ENCODE peak calls at places on chromosomes 1 and 21, in four cellular contexts. O is psoas muscle, I is WTC11, X is upper lobe of left lung. H is an unnamed sample.

GRCh38 chr1:111212634-111213335 is 12.3 kb upstream of the DENND2D start:
- DNase-seq in X (no peak), O (no peak), I (no peak), H (no peak)

GRCh38 chr1:165451696-165452095 is 6.8 kb upstream of the RXRG start:
- DNase-seq in I (no peak), X (no peak), O (no peak), H (no peak)

GRCh38 chr21:34603002-34603709 is 11.8 kb downstream of the RCAN1 start:
- DNase-seq in O (peak; percentile 87), X (peak; percentile 89), I (peak; percentile 88), H (peak; percentile 88)

GRCh38 chr1:201020647-201021332 is 2.7 kb downstream of the KIF21B start:
- DNase-seq in O (no peak), I (peak; percentile 65), X (no peak), H (no peak)

GRCh38 chr1:72140222-72140621 is 142.1 kb downstream of the NEGR1 start:
- DNase-seq in I (no peak), O (no peak), X (no peak), H (no peak)

GRCh38 chr1:66365628-66366027 is 168.3 kb upstream of the SGIP1 start:
- DNase-seq in X (no peak), I (no peak), O (no peak), H (no peak)

GRCh38 chr1:104946558-104947210 is 1197.0 kb downstream of the AMY1C start:
- DNase-seq in I (no peak), X (no peak), O (no peak), H (no peak)

GRCh38 chr1:40774266-40774998 is 9.2 kb upstream of the KCNQ4 start:
- DNase-seq in O (peak; percentile 77), X (no peak), I (peak; percentile 86), H (no peak)

GRCh38 chr1:48917901-48918603 is 141.4 kb upstream of the BEND5 start:
- DNase-seq in X (no peak), O (no peak), I (no peak), H (no peak)

GRCh38 chr1:174359454-174359805 is 88.3 kb upstream of the GPR52 start:
- DNase-seq in I (no peak), O (no peak), X (no peak), H (no peak)

GRCh38 chr1:156104065-156104810 is 10.3 kb upstream of the LMNA start:
- DNase-seq in I (peak; percentile 44), O (peak; percentile 80), X (peak; percentile 83), H (no peak)

GRCh38 chr1:236484310-236484971 is 39.3 kb upstream of the LGALS8 start:
- DNase-seq in X (no peak), I (no peak), O (no peak), H (no peak)

GRCh38 chr21:41294548-41295231 is 21.9 kb upstream of the FAM3B start:
- DNase-seq in X (no peak), O (no peak), I (no peak), H (no peak)

GRCh38 chr1:109296782-109297181 is 10.0 kb downstream of the MYBPHL start:
- DNase-seq in I (no peak), X (no peak), O (no peak), H (no peak)

GRCh38 chr1:207003216-207003615 is 29.3 kb downstream of the C1orf116 start:
- DNase-seq in X (no peak), I (peak; percentile 32), O (no peak), H (no peak)

GRCh38 chr1:116232989-116233514 is 121.9 kb downstream of the MAB21L3 start:
- DNase-seq in X (no peak), I (no peak), O (no peak), H (no peak)
- TF ChIP-seq CTCF in X (no peak), I (no peak), O (no peak), H (peak; percentile 38)

GRCh38 chr1:150537732-150538684 is 11.2 kb upstream of the ADAMTSL4 start:
- DNase-seq in I (peak; percentile 76), O (peak; percentile 57), X (no peak), H (no peak)
- TF ChIP-seq CTCF in I (no peak), O (no peak), X (no peak), H (no peak)

GRCh38 chr1:117289316-117289715 is 77.9 kb upstream of the MAN1A2 start:
- DNase-seq in O (no peak), I (no peak), X (no peak), H (no peak)

GRCh38 chr1:117286562-117286961 is 75.8 kb upstream of the VTCN1 start:
- DNase-seq in I (no peak), X (no peak), O (no peak), H (no peak)

GRCh38 chr1:117284408-117285215 is 73.9 kb upstream of the VTCN1 start:
- DNase-seq in I (no peak), O (no peak), X (no peak), H (no peak)
- TF ChIP-seq CTCF in I (peak; percentile 30), O (peak; percentile 62), X (peak; percentile 24), H (peak; percentile 84)

GRCh38 chr1:160166459-160166858 is 15.1 kb downstream of the ATP1A4 start:
- DNase-seq in I (no peak), X (peak; percentile 27), O (no peak), H (no peak)

GRCh38 chr1:160164121-160164520 is 12.7 kb downstream of the ATP1A4 start:
- DNase-seq in X (no peak), I (no peak), O (no peak), H (no peak)

GRCh38 chr1:160162936-160163335 is 11.5 kb downstream of the ATP1A4 start:
- DNase-seq in I (no peak), X (no peak), O (no peak), H (no peak)

GRCh38 chr1:160161965-160162705 is 10.7 kb downstream of the ATP1A4 start:
- DNase-seq in X (no peak), O (no peak), I (peak; percentile 78), H (no peak)

GRCh38 chr1:160163612-160164011 is 12.2 kb downstream of the ATP1A4 start:
- DNase-seq in O (no peak), X (no peak), I (no peak), H (no peak)
- TF ChIP-seq CTCF in O (no peak), X (no peak), I (no peak), H (no peak)

GRCh38 chr21:35932232-35932911 is 128.0 kb downstream of the SETD4 start:
- DNase-seq in I (no peak), O (peak; percentile 58), X (no peak), H (no peak)

DNA sequence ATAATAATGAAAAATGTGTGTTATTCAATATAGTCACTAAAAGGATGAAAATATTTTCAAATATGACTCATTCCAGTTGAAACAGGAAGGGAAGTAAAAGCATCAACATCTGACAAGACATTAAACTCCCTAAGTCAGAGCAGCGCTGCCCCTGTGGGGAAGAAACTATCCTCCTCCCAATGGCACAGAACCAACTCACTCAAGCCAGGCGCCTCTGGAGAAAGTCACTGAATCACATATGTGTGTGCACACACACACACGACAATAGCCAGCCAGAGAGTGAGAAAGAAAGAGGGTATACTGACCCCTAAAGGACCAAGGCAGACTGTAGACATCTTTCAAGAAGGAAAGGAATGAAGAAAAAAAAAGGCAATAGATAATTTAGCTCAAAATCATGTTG is 126.9 kb downstream of the SETD4 start:
- DNase-seq in X (no peak), O (peak; percentile 79), I (no peak), H (no peak)
- TF ChIP-seq CTCF in X (no peak), O (no peak), I (no peak), H (peak; percentile 31)

DNA sequence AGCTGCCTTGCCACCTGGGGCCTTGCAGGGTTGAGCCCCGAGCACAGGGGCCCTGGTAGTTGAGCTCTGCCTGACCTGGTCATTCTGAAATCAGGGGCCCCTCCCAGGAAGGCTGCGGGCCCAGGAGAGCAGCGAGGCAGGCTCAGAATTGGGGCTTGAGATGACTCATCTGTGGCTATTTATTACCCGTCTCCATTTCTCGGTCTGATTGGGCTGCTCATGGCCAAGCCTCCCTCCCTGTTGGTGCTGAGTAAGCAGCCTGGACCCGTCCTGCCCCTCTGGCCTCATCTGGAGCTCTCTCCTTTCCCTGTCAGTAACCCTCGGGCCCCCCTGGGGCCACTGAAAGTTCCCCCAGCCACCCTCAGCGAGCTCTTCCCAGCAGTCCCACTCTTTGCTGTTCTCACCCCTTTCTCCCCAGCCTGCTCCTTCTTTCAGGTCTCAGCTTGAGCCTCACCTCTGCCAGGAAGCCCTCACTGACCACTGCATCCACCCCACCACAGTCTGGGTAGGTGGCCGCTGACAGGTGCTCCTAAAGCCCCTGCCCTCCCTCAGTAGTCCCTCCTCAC is 11.0 kb upstream of the TNFRSF8 start:
- DNase-seq in O (peak; percentile 86), X (no peak), I (no peak), H (no peak)
- TF ChIP-seq CTCF in O (no peak), X (no peak), I (no peak), H (no peak)

GRCh38 chr1:115642168-115643072 is 650 bp downstream of the VANGL1 start:
- DNase-seq in X (peak; percentile 91), I (peak; percentile 61), O (peak; percentile 66), H (no peak)
- TF ChIP-seq CTCF in X (no peak), I (no peak), O (peak; percentile 15), H (peak; percentile 23)

H was measured in type B pancreatic cell.